ENCODE peak calls at places on chromosomes 11 and 22, in ten cellular contexts. V is upper lobe of left lung, K is Peyer's patch, H is ovary, A is lower leg skin, E is NB4, P is HCT116, L is stomach, F is uterus, W is tibial nerve. J is an unnamed sample.

GRCh38 chr22:43188829-43189545 is 2.1 kb upstream of the TTLL12 start:
- DNase-seq in V (no peak), K (no peak), H (no peak), A (no peak), E (no peak), P (no peak), L (no peak), F (no peak), W (no peak), J (no peak)

GRCh38 chr22:36815558-36816337 is 1.1 kb downstream of the PVALB start:
- DNase-seq in V (no peak), K (no peak), H (no peak), A (no peak), E (no peak), P (no peak), L (no peak), F (no peak), W (no peak), J (no peak)

GRCh38 chr11:124586247-124586860 is 16.6 kb downstream of the OR8A1 start:
- DNase-seq in V (peak; percentile 39), K (peak; percentile 79), H (no peak), A (peak; percentile 39), E (peak; percentile 61), P (peak; percentile 44), L (peak; percentile 55), F (no peak), W (peak; percentile 68), J (peak; percentile 78)

GRCh38 chr11:72303179-72303578 is 59.2 kb upstream of the PHOX2A start:
- DNase-seq in V (no peak), K (no peak), H (no peak), A (no peak), E (no peak), P (no peak), L (no peak), F (no peak), W (no peak), J (no peak)

GRCh38 chr11:119991669-119992068 is 146.2 kb downstream of the TRIM29 start:
- DNase-seq in V (no peak), K (no peak), H (no peak), A (no peak), E (no peak), P (no peak), L (no peak), F (no peak), W (no peak), J (no peak)

GRCh38 chr11:113884361-113884836 is 9.0 kb upstream of the USP28 start:
- DNase-seq in V (no peak), K (no peak), H (no peak), A (no peak), E (no peak), P (no peak), L (no peak), F (no peak), W (no peak), J (no peak)

GRCh38 chr22:23897320-23897719 is 3.1 kb downstream of the MIF start:
- DNase-seq in V (no peak), K (no peak), H (no peak), A (no peak), E (peak; percentile 16), P (no peak), L (no peak), F (no peak), W (no peak), J (no peak)

GRCh38 chr22:49418943-49419342 is 408.7 kb downstream of the BRD1 start:
- DNase-seq in V (no peak), K (no peak), H (no peak), A (no peak), E (no peak), P (no peak), L (no peak), F (no peak), W (no peak), J (no peak)

GRCh38 chr11:117072517-117073218 is 25.6 kb downstream of the SIK3 start:
- DNase-seq in V (no peak), K (no peak), H (no peak), A (no peak), E (peak; percentile 94), P (peak; percentile 91), L (no peak), F (no peak), W (no peak), J (peak; percentile 88)

GRCh38 chr11:86145439-86146156 is 76.7 kb upstream of the PICALM start:
- DNase-seq in V (no peak), K (no peak), H (no peak), A (no peak), E (no peak), P (no peak), L (no peak), F (no peak), W (no peak), J (peak; percentile 96)

GRCh38 chr11:83659466-83659865 is 373.3 kb upstream of the CCDC90B start:
- DNase-seq in V (no peak), K (no peak), H (no peak), A (no peak), E (no peak), P (no peak), L (no peak), F (no peak), W (no peak), J (no peak)

GRCh38 chr11:855796-856195 is 13.1 kb downstream of the TSPAN4 start:
- DNase-seq in V (no peak), K (no peak), H (no peak), A (no peak), E (no peak), P (no peak), L (no peak), F (no peak), W (no peak), J (no peak)

GRCh38 chr11:855343-855674 is 12.7 kb downstream of the TSPAN4 start:
- DNase-seq in V (no peak), K (no peak), H (no peak), A (no peak), E (no peak), P (no peak), L (no peak), F (no peak), W (no peak), J (no peak)

GRCh38 chr11:854601-855342 is 12.1 kb downstream of the TSPAN4 start:
- DNase-seq in V (no peak), K (no peak), H (no peak), A (no peak), E (no peak), P (no peak), L (no peak), F (no peak), W (no peak), J (no peak)

GRCh38 chr11:852762-853161 is 10.1 kb downstream of the TSPAN4 start:
- DNase-seq in V (no peak), K (no peak), H (no peak), A (no peak), E (no peak), P (no peak), L (no peak), F (no peak), W (no peak), J (no peak)

GRCh38 chr11:853682-854448 is 11.2 kb downstream of the TSPAN4 start:
- DNase-seq in V (no peak), K (no peak), H (no peak), A (no peak), E (no peak), P (no peak), L (no peak), F (no peak), W (no peak), J (no peak)
- TF ChIP-seq POLR2A in V (no peak), K (no peak), H (no peak), A (no peak), E (no peak), P (no peak), L (no peak), F (no peak), W (no peak), J (no peak)

GRCh38 chr22:38484244-38484643 is 16.3 kb downstream of the KDELR3 start:
- DNase-seq in V (no peak), K (no peak), H (no peak), A (no peak), E (no peak), P (no peak), L (no peak), F (no peak), W (no peak), J (no peak)

GRCh38 chr22:38487946-38488345 is 18.2 kb downstream of the DDX17 start:
- DNase-seq in V (no peak), K (no peak), H (no peak), A (no peak), E (no peak), P (no peak), L (no peak), F (no peak), W (no peak), J (no peak)

GRCh38 chr22:38489142-38489541 is 17.0 kb downstream of the DDX17 start:
- DNase-seq in V (no peak), K (no peak), H (no peak), A (no peak), E (no peak), P (no peak), L (no peak), F (no peak), W (no peak), J (no peak)

GRCh38 chr22:38482662-38483308 is 14.9 kb downstream of the KDELR3 start:
- DNase-seq in V (no peak), K (no peak), H (no peak), A (no peak), E (no peak), P (no peak), L (no peak), F (no peak), W (no peak), J (no peak)

DNA sequence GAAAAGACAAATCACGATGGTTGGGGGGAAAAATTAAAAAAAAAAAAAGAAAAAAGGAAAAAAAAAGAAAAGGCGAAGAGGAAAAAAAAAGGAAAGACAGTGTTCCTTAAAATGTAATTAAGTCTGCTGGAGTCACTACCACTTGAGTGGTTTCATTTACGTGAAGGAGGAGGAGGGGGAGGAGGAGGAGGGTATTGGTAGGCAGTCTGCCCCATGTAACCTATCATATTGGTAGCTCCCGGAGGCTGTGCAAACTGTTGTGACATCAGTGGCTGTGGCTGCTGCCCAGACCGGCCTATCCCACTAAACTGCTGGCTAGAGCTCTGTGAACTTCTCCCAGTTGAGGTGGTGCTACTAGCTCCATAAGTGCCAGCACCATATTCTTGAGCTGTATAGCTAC is 17.9 kb downstream of the KDELR3 start:
- DNase-seq in V (peak; percentile 78), K (no peak), H (no peak), A (no peak), E (peak; percentile 54), P (no peak), L (no peak), F (no peak), W (no peak), J (no peak)
- TF ChIP-seq POLR2A in V (no peak), K (no peak), H (no peak), A (no peak), E (no peak), P (no peak), L (no peak), F (no peak), W (no peak), J (no peak)

GRCh38 chr11:78139422-78140391 is at the start of gene ALG8:
- DNase-seq in V (peak; percentile 95), K (peak; percentile 98), H (peak; percentile 96), A (peak; percentile 92), E (peak; percentile 99), P (peak; percentile 85), L (peak; percentile 97), F (peak; percentile 93), W (peak; percentile 91), J (peak; percentile 96)
- TF ChIP-seq POLR2A in V (peak; percentile 65), K (peak; percentile 16), H (peak; percentile 47), A (no peak), E (peak; percentile 93), P (peak; percentile 83), L (peak; percentile 33), F (peak; percentile 57), W (no peak), J (peak; percentile 92)

GRCh38 chr22:50469377-50470305 is 5.2 kb downstream of the SBF1 start:
- DNase-seq in V (peak; percentile 83), K (peak; percentile 98), H (no peak), A (peak; percentile 57), E (peak; percentile 99), P (peak; percentile 8), L (peak; percentile 83), F (no peak), W (peak; percentile 13), J (peak; percentile 44)
- TF ChIP-seq POLR2A in V (peak; percentile 19), K (no peak), H (no peak), A (no peak), E (no peak), P (no peak), L (no peak), F (no peak), W (no peak), J (no peak)

J was measured in erythroblast.